ENCODE peak calls at places on chromosomes 6 and 20, in ten cellular contexts. One of them, this sample, is unnamed.

GRCh38 chr20:38680492-38681118 is 43.7 kb upstream of the SLC32A1 start:
- DNase-seq in T-helper 1 cell: no peak
- DNase-seq in T-helper 9 cell: no peak
- DNase-seq in foreskin fibroblast: peak; percentile 14
- DNase-seq in LHCN-M2: peak; percentile 33
- DNase-seq in effector CD8-positive, alpha-beta T cell: no peak
- DNase-seq in HepG2: peak; percentile 45
- DNase-seq in T-cell: no peak
- DNase-seq in NCI-H1105 treated with DMSO at 0.1 percent for 48 hours: no peak
- DNase-seq in stimulated activated CD4-positive, alpha-beta T cell treated with anti-CD3 and anti-CD28 coated beads, Interleukin-2, amount 100 ng/mL, for 48 hours: peak; percentile 16
- DNase-seq in this sample: peak; percentile 74

GRCh38 chr6:113076817-113077216 is 729.7 kb downstream of the RFPL4B start:
- DNase-seq in T-helper 1 cell: no peak
- DNase-seq in T-helper 9 cell: no peak
- DNase-seq in foreskin fibroblast: no peak
- DNase-seq in LHCN-M2: no peak
- DNase-seq in effector CD8-positive, alpha-beta T cell: no peak
- DNase-seq in HepG2: no peak
- DNase-seq in T-cell: no peak
- DNase-seq in NCI-H1105 treated with DMSO at 0.1 percent for 48 hours: no peak
- DNase-seq in stimulated activated CD4-positive, alpha-beta T cell treated with anti-CD3 and anti-CD28 coated beads, Interleukin-2, amount 100 ng/mL, for 48 hours: no peak
- DNase-seq in this sample: no peak

GRCh38 chr6:17169291-17169690 is 67.4 kb downstream of the STMND1 start:
- DNase-seq in T-helper 1 cell: no peak
- DNase-seq in T-helper 9 cell: no peak
- DNase-seq in foreskin fibroblast: no peak
- DNase-seq in LHCN-M2: peak; percentile 99
- DNase-seq in effector CD8-positive, alpha-beta T cell: no peak
- DNase-seq in HepG2: no peak
- DNase-seq in T-cell: no peak
- DNase-seq in NCI-H1105 treated with DMSO at 0.1 percent for 48 hours: no peak
- DNase-seq in stimulated activated CD4-positive, alpha-beta T cell treated with anti-CD3 and anti-CD28 coated beads, Interleukin-2, amount 100 ng/mL, for 48 hours: no peak
- DNase-seq in this sample: no peak

GRCh38 chr6:132712366-132712765 is 1.5 kb downstream of the VNN1 start:
- DNase-seq in T-helper 1 cell: no peak
- DNase-seq in T-helper 9 cell: no peak
- DNase-seq in foreskin fibroblast: peak; percentile 31
- DNase-seq in LHCN-M2: peak; percentile 71
- DNase-seq in effector CD8-positive, alpha-beta T cell: no peak
- DNase-seq in HepG2: no peak
- DNase-seq in T-cell: no peak
- DNase-seq in NCI-H1105 treated with DMSO at 0.1 percent for 48 hours: no peak
- DNase-seq in stimulated activated CD4-positive, alpha-beta T cell treated with anti-CD3 and anti-CD28 coated beads, Interleukin-2, amount 100 ng/mL, for 48 hours: no peak
- DNase-seq in this sample: peak; percentile 72

GRCh38 chr6:145789443-145789842 is 25.2 kb downstream of the FBXO30 start:
- DNase-seq in T-helper 1 cell: no peak
- DNase-seq in T-helper 9 cell: no peak
- DNase-seq in foreskin fibroblast: peak; percentile 71
- DNase-seq in LHCN-M2: peak; percentile 35
- DNase-seq in effector CD8-positive, alpha-beta T cell: no peak
- DNase-seq in HepG2: no peak
- DNase-seq in T-cell: no peak
- DNase-seq in NCI-H1105 treated with DMSO at 0.1 percent for 48 hours: no peak
- DNase-seq in stimulated activated CD4-positive, alpha-beta T cell treated with anti-CD3 and anti-CD28 coated beads, Interleukin-2, amount 100 ng/mL, for 48 hours: no peak
- DNase-seq in this sample: no peak

GRCh38 chr6:35154262-35154661 is 13.1 kb upstream of the TCP11 start:
- DNase-seq in T-helper 1 cell: no peak
- DNase-seq in T-helper 9 cell: no peak
- DNase-seq in foreskin fibroblast: no peak
- DNase-seq in LHCN-M2: no peak
- DNase-seq in effector CD8-positive, alpha-beta T cell: no peak
- DNase-seq in HepG2: no peak
- DNase-seq in T-cell: no peak
- DNase-seq in NCI-H1105 treated with DMSO at 0.1 percent for 48 hours: no peak
- DNase-seq in stimulated activated CD4-positive, alpha-beta T cell treated with anti-CD3 and anti-CD28 coated beads, Interleukin-2, amount 100 ng/mL, for 48 hours: no peak
- DNase-seq in this sample: no peak

GRCh38 chr6:75113446-75113845 is 92.4 kb downstream of the COL12A1 start:
- DNase-seq in T-helper 1 cell: no peak
- DNase-seq in T-helper 9 cell: no peak
- DNase-seq in foreskin fibroblast: no peak
- DNase-seq in LHCN-M2: no peak
- DNase-seq in effector CD8-positive, alpha-beta T cell: no peak
- DNase-seq in HepG2: no peak
- DNase-seq in T-cell: no peak
- DNase-seq in NCI-H1105 treated with DMSO at 0.1 percent for 48 hours: no peak
- DNase-seq in stimulated activated CD4-positive, alpha-beta T cell treated with anti-CD3 and anti-CD28 coated beads, Interleukin-2, amount 100 ng/mL, for 48 hours: no peak
- DNase-seq in this sample: no peak

GRCh38 chr20:15475483-15475882 is 1097.8 kb downstream of the KIF16B start:
- DNase-seq in T-helper 1 cell: no peak
- DNase-seq in T-helper 9 cell: no peak
- DNase-seq in foreskin fibroblast: no peak
- DNase-seq in LHCN-M2: peak; percentile 1
- DNase-seq in effector CD8-positive, alpha-beta T cell: no peak
- DNase-seq in HepG2: no peak
- DNase-seq in T-cell: no peak
- DNase-seq in NCI-H1105 treated with DMSO at 0.1 percent for 48 hours: peak; percentile 78
- DNase-seq in stimulated activated CD4-positive, alpha-beta T cell treated with anti-CD3 and anti-CD28 coated beads, Interleukin-2, amount 100 ng/mL, for 48 hours: no peak
- DNase-seq in this sample: no peak

GRCh38 chr20:46562373-46563169 is 12.1 kb upstream of the OCSTAMP start:
- DNase-seq in T-helper 1 cell: no peak
- DNase-seq in T-helper 9 cell: peak; percentile 32
- DNase-seq in foreskin fibroblast: peak; percentile 47
- DNase-seq in LHCN-M2: peak; percentile 45
- DNase-seq in effector CD8-positive, alpha-beta T cell: peak; percentile 12
- DNase-seq in HepG2: peak; percentile 87
- DNase-seq in T-cell: peak; percentile 17
- DNase-seq in NCI-H1105 treated with DMSO at 0.1 percent for 48 hours: peak; percentile 75
- DNase-seq in stimulated activated CD4-positive, alpha-beta T cell treated with anti-CD3 and anti-CD28 coated beads, Interleukin-2, amount 100 ng/mL, for 48 hours: peak; percentile 64
- DNase-seq in this sample: peak; percentile 87

GRCh38 chr6:11732036-11732545 is 46.5 kb downstream of the ADTRP start:
- DNase-seq in T-helper 1 cell: no peak
- DNase-seq in T-helper 9 cell: no peak
- DNase-seq in foreskin fibroblast: peak; percentile 10
- DNase-seq in LHCN-M2: peak; percentile 69
- DNase-seq in effector CD8-positive, alpha-beta T cell: no peak
- DNase-seq in HepG2: no peak
- DNase-seq in T-cell: no peak
- DNase-seq in NCI-H1105 treated with DMSO at 0.1 percent for 48 hours: no peak
- DNase-seq in stimulated activated CD4-positive, alpha-beta T cell treated with anti-CD3 and anti-CD28 coated beads, Interleukin-2, amount 100 ng/mL, for 48 hours: peak; percentile 52
- DNase-seq in this sample: no peak

GRCh38 chr20:42111349-42111748 is 493.2 kb upstream of the CHD6 start:
- DNase-seq in T-helper 1 cell: no peak
- DNase-seq in T-helper 9 cell: no peak
- DNase-seq in foreskin fibroblast: no peak
- DNase-seq in LHCN-M2: no peak
- DNase-seq in effector CD8-positive, alpha-beta T cell: no peak
- DNase-seq in HepG2: no peak
- DNase-seq in T-cell: no peak
- DNase-seq in NCI-H1105 treated with DMSO at 0.1 percent for 48 hours: no peak
- DNase-seq in stimulated activated CD4-positive, alpha-beta T cell treated with anti-CD3 and anti-CD28 coated beads, Interleukin-2, amount 100 ng/mL, for 48 hours: no peak
- DNase-seq in this sample: no peak

GRCh38 chr6:93407186-93407585 is 12.2 kb downstream of the EPHA7 start:
- DNase-seq in T-helper 1 cell: no peak
- DNase-seq in T-helper 9 cell: no peak
- DNase-seq in foreskin fibroblast: no peak
- DNase-seq in LHCN-M2: peak; percentile 70
- DNase-seq in effector CD8-positive, alpha-beta T cell: no peak
- DNase-seq in HepG2: no peak
- DNase-seq in T-cell: no peak
- DNase-seq in NCI-H1105 treated with DMSO at 0.1 percent for 48 hours: peak; percentile 99
- DNase-seq in stimulated activated CD4-positive, alpha-beta T cell treated with anti-CD3 and anti-CD28 coated beads, Interleukin-2, amount 100 ng/mL, for 48 hours: no peak
- DNase-seq in this sample: peak; percentile 24

GRCh38 chr6:133131621-133132020 is 109.5 kb upstream of the EYA4 start:
- DNase-seq in T-helper 1 cell: no peak
- DNase-seq in T-helper 9 cell: no peak
- DNase-seq in foreskin fibroblast: no peak
- DNase-seq in LHCN-M2: peak; percentile 76
- DNase-seq in effector CD8-positive, alpha-beta T cell: no peak
- DNase-seq in HepG2: no peak
- DNase-seq in T-cell: no peak
- DNase-seq in NCI-H1105 treated with DMSO at 0.1 percent for 48 hours: no peak
- DNase-seq in stimulated activated CD4-positive, alpha-beta T cell treated with anti-CD3 and anti-CD28 coated beads, Interleukin-2, amount 100 ng/mL, for 48 hours: no peak
- DNase-seq in this sample: no peak

GRCh38 chr6:138001750-138002349 is 105.4 kb downstream of the PERP start:
- DNase-seq in T-helper 1 cell: peak; percentile 11
- DNase-seq in T-helper 9 cell: peak; percentile 48
- DNase-seq in foreskin fibroblast: peak; percentile 30
- DNase-seq in LHCN-M2: peak; percentile 25
- DNase-seq in effector CD8-positive, alpha-beta T cell: peak; percentile 22
- DNase-seq in HepG2: peak; percentile 44
- DNase-seq in T-cell: peak; percentile 39
- DNase-seq in NCI-H1105 treated with DMSO at 0.1 percent for 48 hours: peak; percentile 76
- DNase-seq in stimulated activated CD4-positive, alpha-beta T cell treated with anti-CD3 and anti-CD28 coated beads, Interleukin-2, amount 100 ng/mL, for 48 hours: peak; percentile 59
- DNase-seq in this sample: peak; percentile 81

GRCh38 chr20:48581167-48581566 is 246.6 kb downstream of the PREX1 start:
- DNase-seq in T-helper 1 cell: no peak
- DNase-seq in T-helper 9 cell: no peak
- DNase-seq in foreskin fibroblast: no peak
- DNase-seq in LHCN-M2: no peak
- DNase-seq in effector CD8-positive, alpha-beta T cell: no peak
- DNase-seq in HepG2: no peak
- DNase-seq in T-cell: no peak
- DNase-seq in NCI-H1105 treated with DMSO at 0.1 percent for 48 hours: no peak
- DNase-seq in stimulated activated CD4-positive, alpha-beta T cell treated with anti-CD3 and anti-CD28 coated beads, Interleukin-2, amount 100 ng/mL, for 48 hours: no peak
- DNase-seq in this sample: no peak

GRCh38 chr20:16404171-16404570 is 169.1 kb downstream of the KIF16B start:
- DNase-seq in T-helper 1 cell: no peak
- DNase-seq in T-helper 9 cell: no peak
- DNase-seq in foreskin fibroblast: no peak
- DNase-seq in LHCN-M2: no peak
- DNase-seq in effector CD8-positive, alpha-beta T cell: no peak
- DNase-seq in HepG2: peak; percentile 50
- DNase-seq in T-cell: no peak
- DNase-seq in NCI-H1105 treated with DMSO at 0.1 percent for 48 hours: no peak
- DNase-seq in stimulated activated CD4-positive, alpha-beta T cell treated with anti-CD3 and anti-CD28 coated beads, Interleukin-2, amount 100 ng/mL, for 48 hours: no peak
- DNase-seq in this sample: no peak

GRCh38 chr6:168041928-168042327 is 37.1 kb downstream of the FRMD1 start:
- DNase-seq in T-helper 1 cell: no peak
- DNase-seq in T-helper 9 cell: no peak
- DNase-seq in foreskin fibroblast: no peak
- DNase-seq in LHCN-M2: no peak
- DNase-seq in effector CD8-positive, alpha-beta T cell: no peak
- DNase-seq in HepG2: no peak
- DNase-seq in T-cell: no peak
- DNase-seq in NCI-H1105 treated with DMSO at 0.1 percent for 48 hours: no peak
- DNase-seq in stimulated activated CD4-positive, alpha-beta T cell treated with anti-CD3 and anti-CD28 coated beads, Interleukin-2, amount 100 ng/mL, for 48 hours: no peak
- DNase-seq in this sample: peak; percentile 21

GRCh38 chr6:89917216-89917615 is 22.9 kb downstream of the GJA10 start:
- DNase-seq in T-helper 1 cell: no peak
- DNase-seq in T-helper 9 cell: no peak
- DNase-seq in foreskin fibroblast: no peak
- DNase-seq in LHCN-M2: no peak
- DNase-seq in effector CD8-positive, alpha-beta T cell: no peak
- DNase-seq in HepG2: no peak
- DNase-seq in T-cell: no peak
- DNase-seq in NCI-H1105 treated with DMSO at 0.1 percent for 48 hours: no peak
- DNase-seq in stimulated activated CD4-positive, alpha-beta T cell treated with anti-CD3 and anti-CD28 coated beads, Interleukin-2, amount 100 ng/mL, for 48 hours: no peak
- DNase-seq in this sample: no peak

GRCh38 chr6:161917645-161918044 is 643.8 kb upstream of the AGPAT4 start:
- DNase-seq in T-helper 1 cell: no peak
- DNase-seq in T-helper 9 cell: no peak
- DNase-seq in foreskin fibroblast: no peak
- DNase-seq in LHCN-M2: no peak
- DNase-seq in effector CD8-positive, alpha-beta T cell: no peak
- DNase-seq in HepG2: no peak
- DNase-seq in T-cell: no peak
- DNase-seq in NCI-H1105 treated with DMSO at 0.1 percent for 48 hours: peak; percentile 93
- DNase-seq in stimulated activated CD4-positive, alpha-beta T cell treated with anti-CD3 and anti-CD28 coated beads, Interleukin-2, amount 100 ng/mL, for 48 hours: no peak
- DNase-seq in this sample: no peak

GRCh38 chr6:26532699-26533523 is 5.3 kb upstream of the HMGN4 start:
- DNase-seq in T-helper 1 cell: peak; percentile 60
- DNase-seq in T-helper 9 cell: peak; percentile 77
- DNase-seq in foreskin fibroblast: peak; percentile 81
- DNase-seq in LHCN-M2: peak; percentile 94
- DNase-seq in effector CD8-positive, alpha-beta T cell: peak; percentile 91
- DNase-seq in HepG2: peak; percentile 91
- DNase-seq in T-cell: peak; percentile 76
- DNase-seq in NCI-H1105 treated with DMSO at 0.1 percent for 48 hours: peak; percentile 89
- DNase-seq in stimulated activated CD4-positive, alpha-beta T cell treated with anti-CD3 and anti-CD28 coated beads, Interleukin-2, amount 100 ng/mL, for 48 hours: peak; percentile 97
- DNase-seq in this sample: peak; percentile 98

GRCh38 chr6:278494-278893 is 13.8 kb upstream of the DUSP22 start:
- DNase-seq in T-helper 1 cell: no peak
- DNase-seq in T-helper 9 cell: no peak
- DNase-seq in foreskin fibroblast: no peak
- DNase-seq in LHCN-M2: no peak
- DNase-seq in effector CD8-positive, alpha-beta T cell: no peak
- DNase-seq in HepG2: no peak
- DNase-seq in T-cell: no peak
- DNase-seq in NCI-H1105 treated with DMSO at 0.1 percent for 48 hours: no peak
- DNase-seq in stimulated activated CD4-positive, alpha-beta T cell treated with anti-CD3 and anti-CD28 coated beads, Interleukin-2, amount 100 ng/mL, for 48 hours: no peak
- DNase-seq in this sample: no peak

GRCh38 chr6:143689852-143690251 is 12.1 kb downstream of the PHACTR2 start:
- DNase-seq in T-helper 1 cell: no peak
- DNase-seq in T-helper 9 cell: no peak
- DNase-seq in foreskin fibroblast: no peak
- DNase-seq in LHCN-M2: no peak
- DNase-seq in effector CD8-positive, alpha-beta T cell: no peak
- DNase-seq in HepG2: no peak
- DNase-seq in T-cell: no peak
- DNase-seq in NCI-H1105 treated with DMSO at 0.1 percent for 48 hours: no peak
- DNase-seq in stimulated activated CD4-positive, alpha-beta T cell treated with anti-CD3 and anti-CD28 coated beads, Interleukin-2, amount 100 ng/mL, for 48 hours: no peak
- DNase-seq in this sample: no peak

GRCh38 chr6:3478341-3478740 is 21.5 kb upstream of the SLC22A23 start:
- DNase-seq in T-helper 1 cell: no peak
- DNase-seq in T-helper 9 cell: no peak
- DNase-seq in foreskin fibroblast: no peak
- DNase-seq in LHCN-M2: no peak
- DNase-seq in effector CD8-positive, alpha-beta T cell: no peak
- DNase-seq in HepG2: no peak
- DNase-seq in T-cell: no peak
- DNase-seq in NCI-H1105 treated with DMSO at 0.1 percent for 48 hours: no peak
- DNase-seq in stimulated activated CD4-positive, alpha-beta T cell treated with anti-CD3 and anti-CD28 coated beads, Interleukin-2, amount 100 ng/mL, for 48 hours: no peak
- DNase-seq in this sample: no peak

GRCh38 chr6:135212020-135212806 is 31.1 kb downstream of the MYB start:
- DNase-seq in T-helper 1 cell: no peak
- DNase-seq in T-helper 9 cell: no peak
- DNase-seq in foreskin fibroblast: peak; percentile 47
- DNase-seq in LHCN-M2: peak; percentile 44
- DNase-seq in effector CD8-positive, alpha-beta T cell: no peak
- DNase-seq in HepG2: no peak
- DNase-seq in T-cell: no peak
- DNase-seq in NCI-H1105 treated with DMSO at 0.1 percent for 48 hours: no peak
- DNase-seq in stimulated activated CD4-positive, alpha-beta T cell treated with anti-CD3 and anti-CD28 coated beads, Interleukin-2, amount 100 ng/mL, for 48 hours: no peak
- DNase-seq in this sample: no peak